ENCODE peak calls at places on chromosomes 12 and 14, in six cellular contexts. T, K, Y, P, D and V are unnamed samples.

GRCh38 chr12:117441751-117442150 is 80.3 kb upstream of the NOS1 start:
- DNase-seq in T (peak; percentile 36), K (peak; percentile 63), Y (no peak), P (peak; percentile 13), D (peak; percentile 39), V (no peak)

GRCh38 chr14:54472291-54472690 is 16.5 kb downstream of the GMFB start:
- DNase-seq in T (no peak), K (no peak), Y (no peak), P (no peak), D (no peak), V (no peak)

GRCh38 chr14:33834101-33834955 is 116.5 kb downstream of the EGLN3 start:
- DNase-seq in T (no peak), K (peak; percentile 98), Y (no peak), P (no peak), D (no peak), V (no peak)

GRCh38 chr14:50559990-50560928 is at the start of gene ATL1:
- DNase-seq in T (peak; percentile 74), K (peak; percentile 58), Y (peak; percentile 42), P (peak; percentile 76), D (peak; percentile 46), V (peak; percentile 52)

GRCh38 chr12:57852620-57853509 is 6.3 kb upstream of the CTDSP2 start:
- DNase-seq in T (no peak), K (no peak), Y (no peak), P (no peak), D (no peak), V (no peak)

GRCh38 chr14:77459072-77459723 is 1.3 kb downstream of the AHSA1 start:
- DNase-seq in T (peak; percentile 89), K (no peak), Y (peak; percentile 78), P (no peak), D (peak; percentile 59), V (peak; percentile 18)

GRCh38 chr12:59452259-59452658 is 143.6 kb upstream of the SLC16A7 start:
- DNase-seq in T (no peak), K (no peak), Y (no peak), P (no peak), D (peak; percentile 68), V (no peak)

GRCh38 chr12:82357845-82358199 is 365 bp downstream of the CCDC59 start:
- DNase-seq in T (no peak), K (no peak), Y (no peak), P (no peak), D (no peak), V (no peak)

GRCh38 chr12:80040075-80040738 is 59.1 kb upstream of the OTOGL start:
- DNase-seq in T (no peak), K (no peak), Y (no peak), P (no peak), D (peak; percentile 89), V (no peak)

GRCh38 chr12:40117818-40118217 is 11.9 kb upstream of the SLC2A13 start:
- DNase-seq in T (no peak), K (no peak), Y (no peak), P (no peak), D (no peak), V (no peak)

GRCh38 chr14:28482644-28483043 is 283.9 kb upstream of the FOXG1 start:
- DNase-seq in T (no peak), K (no peak), Y (no peak), P (no peak), D (no peak), V (no peak)

GRCh38 chr14:100299238-100299560 is 7.0 kb downstream of the SLC25A29 start:
- DNase-seq in T (no peak), K (no peak), Y (no peak), P (no peak), D (no peak), V (no peak)

GRCh38 chr12:66188584-66189475 is at the start of gene IRAK3:
- DNase-seq in T (no peak), K (peak; percentile 25), Y (peak; percentile 57), P (peak; percentile 6), D (no peak), V (peak; percentile 59)

GRCh38 chr14:44316647-44317432 is 190.2 kb downstream of the FSCB start:
- DNase-seq in T (no peak), K (peak; percentile 40), Y (no peak), P (no peak), D (peak; percentile 92), V (peak; percentile 69)

GRCh38 chr12:116397148-116397547 is 119.7 kb upstream of the MED13L start:
- DNase-seq in T (no peak), K (no peak), Y (no peak), P (no peak), D (peak; percentile 79), V (no peak)

GRCh38 chr14:100552524-100553125 is 34.6 kb downstream of the BEGAIN start:
- DNase-seq in T (no peak), K (no peak), Y (no peak), P (no peak), D (no peak), V (no peak)

GRCh38 chr12:65170245-65170881 is 980 bp downstream of the LEMD3 start:
- DNase-seq in T (peak; percentile 74), K (no peak), Y (peak; percentile 58), P (no peak), D (peak; percentile 64), V (peak; percentile 9)

GRCh38 chr14:52023518-52023917 is 34.2 kb downstream of the RTRAF start:
- DNase-seq in T (no peak), K (no peak), Y (no peak), P (no peak), D (peak; percentile 23), V (no peak)